ENCODE peak calls at places on chromosomes 12 and 14, in six cellular contexts. R is OCI-LY7, Q is astrocyte, H is fibroblast of lung, T is ascending aorta, G is K562. U is an unnamed sample. For H3K9me3 and H3K36me3, the result is how much of the 10 kb centered on the place peaks cover.

GRCh38 chr12:104605685-104606084 is 148.9 kb downstream of the CHST11 start:
- DNase-seq in Q (peak), R (no peak), H (peak), G (no peak), T (peak), U (no peak)

GRCh38 chr12:203462-204260 is 10.3 kb downstream of the SLC6A12 start:
- DNase-seq in G (peak), T (no peak), R (no peak), Q (no peak), H (no peak), U (peak)

GRCh38 chr12:5003025-5003666 is 40.5 kb upstream of the KCNA5 start:
- DNase-seq in G (peak), H (peak), R (peak), T (no peak), Q (peak), U (peak)

GRCh38 chr14:75361751-75362433 is 65.9 kb upstream of the JDP2 start:
- DNase-seq in G (no peak), R (no peak), Q (no peak), H (no peak), T (no peak), U (no peak)

GRCh38 chr14:100432652-100433427 is 109.7 kb downstream of the SLC25A47 start:
- DNase-seq in G (no peak), H (no peak), R (no peak), T (no peak), Q (no peak), U (no peak)

GRCh38 chr14:65303185-65303901 is 109.2 kb upstream of the FUT8 start:
- DNase-seq in R (no peak), T (no peak), H (peak), G (no peak), Q (peak), U (no peak)

GRCh38 chr12:52440821-52441319 is 6.7 kb upstream of the KRT75 start:
- DNase-seq in H (peak), R (no peak), Q (peak), T (no peak), G (no peak), U (no peak)

GRCh38 chr14:36874396-36875138 is 212.9 kb downstream of the PAX9 start:
- DNase-seq in G (no peak), H (no peak), Q (no peak), T (no peak), R (no peak), U (no peak)

GRCh38 chr12:1533205-1533601 is 61.2 kb downstream of the FBXL14 start:
- DNase-seq in T (no peak), Q (peak), R (peak), H (peak), G (peak), U (no peak)

GRCh38 chr14:71942904-71943694 is 10.9 kb downstream of the RGS6 start:
- DNase-seq in G (no peak), R (no peak), Q (no peak), H (no peak), T (no peak), U (no peak)

GRCh38 chr12:94873368-94874085 is 130.0 kb downstream of the NDUFA12 start:
- DNase-seq in R (peak), G (peak), Q (no peak), T (no peak), H (no peak), U (peak)

GRCh38 chr14:75769047-75769685 is 108.1 kb downstream of the TTLL5 start:
- DNase-seq in H (peak), G (no peak), T (no peak), Q (peak), R (no peak), U (no peak)

GRCh38 chr12:48973531-48973930 is 2.0 kb upstream of the WNT10B start:
- DNase-seq in H (no peak), R (no peak), Q (no peak), T (no peak), G (no peak), U (no peak)

GRCh38 chr14:105601360-105602242 is 75.2 kb downstream of the TMEM121 start:
- DNase-seq in H (no peak), G (no peak), T (no peak), R (no peak), Q (no peak), U (no peak)
- H3K9me3 ChIP-seq in H (under half), G (under half), T (under half), R (under half), Q (under half), U (under half)

DNA sequence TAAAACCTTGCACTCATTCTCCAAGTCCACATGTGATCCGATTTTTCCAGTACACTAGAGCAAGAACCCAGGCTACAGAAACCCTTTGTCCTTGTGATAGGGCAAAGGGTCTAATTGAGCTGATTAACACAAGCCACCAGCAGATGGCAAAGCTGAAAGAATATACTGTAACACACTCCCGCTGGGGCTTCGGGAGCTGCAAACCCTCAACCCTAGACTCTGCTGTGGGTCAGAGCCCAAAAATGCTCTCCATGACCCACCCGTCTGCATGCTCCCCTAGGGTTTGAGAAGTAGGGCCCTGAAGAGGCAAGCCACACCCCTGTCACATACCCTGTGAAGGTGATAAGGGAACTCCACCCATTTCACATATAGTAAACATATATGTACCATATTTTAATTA is 33.6 kb upstream of the PCNX1 start:
- DNase-seq in H (no peak), T (no peak), G (no peak), Q (no peak), R (peak), U (no peak)
- H3K36me3 ChIP-seq in H (under half), T (under half), G (under half), Q (under half), R (under half), U (under half)

DNA sequence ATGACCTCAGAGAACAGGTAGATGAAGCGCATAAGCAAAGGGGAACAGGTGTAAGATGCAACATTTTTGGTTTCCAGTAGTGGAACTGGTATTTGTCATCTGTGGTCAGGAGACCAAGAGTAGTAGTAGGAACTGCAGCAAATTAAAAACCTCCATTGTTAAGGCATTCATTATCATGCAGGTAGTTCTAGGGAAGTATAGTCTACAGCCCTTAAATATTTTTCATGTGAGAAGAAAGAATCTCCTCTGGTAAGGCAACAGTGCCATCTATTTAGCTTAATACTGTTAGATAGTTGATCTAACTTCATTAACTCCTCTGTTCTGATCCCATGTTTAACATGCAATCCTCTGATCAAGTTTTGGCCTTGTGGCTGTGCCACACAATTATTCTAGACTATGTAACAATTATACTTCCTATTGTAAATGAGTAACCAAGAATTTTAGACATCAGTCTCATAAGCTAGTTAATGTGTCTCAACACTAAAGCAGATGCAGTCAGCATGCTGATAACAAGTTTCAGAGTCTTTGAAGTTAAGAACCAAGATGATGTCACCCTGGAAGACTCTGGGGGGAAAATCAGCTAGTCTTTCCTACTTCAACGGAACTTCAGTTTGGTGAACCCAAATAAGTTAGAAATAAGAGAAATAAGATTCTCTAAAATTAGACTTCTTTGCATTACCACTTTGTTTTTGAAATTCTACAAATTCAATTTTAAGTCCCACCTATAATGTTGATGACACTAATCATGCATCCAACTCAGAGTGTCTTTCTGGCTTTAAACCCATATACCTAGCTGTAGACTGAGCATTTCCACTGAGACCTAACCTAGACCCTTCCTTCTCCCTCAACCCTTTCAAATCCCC is 70.9 kb downstream of the STXBP6 start:
- DNase-seq in G (no peak), H (peak), R (no peak), Q (peak), T (no peak), U (no peak)
- H3K4me3 ChIP-seq in G (no peak), H (no peak), R (no peak), Q (no peak), T (no peak), U (no peak)

GRCh38 chr14:105855246-105855892 is 329.0 kb downstream of the TMEM121 start:
- DNase-seq in T (no peak), Q (no peak), R (peak), H (no peak), G (no peak), U (no peak)
- H3K9me3 ChIP-seq in T (under half), Q (under half), R (under half), H (under half), G (under half), U (under half)

U was measured in HAP-1.